ENCODE peak calls at places on chromosomes 7 and 10, in four cellular contexts. K is GM23338, N is PC-9, H is endothelial cell of umbilical vein. C is an unnamed sample.

GRCh38 chr10:12348870-12349627 is at the start of gene CAMK1D:
- DNase-seq in K (peak; percentile 88), N (peak; percentile 70), H (peak; percentile 40), C (peak; percentile 73)

GRCh38 chr7:95777266-95777665 is 4.9 kb downstream of the DYNC1I1 start:
- DNase-seq in K (no peak), N (no peak), H (no peak), C (no peak)

GRCh38 chr7:151175793-151176311 is 8.4 kb upstream of the GBX1 start:
- DNase-seq in K (peak; percentile 53), N (peak; percentile 43), H (no peak), C (no peak)

GRCh38 chr10:28137907-28138880 is 139.3 kb upstream of the ODAD2 start:
- DNase-seq in K (no peak), N (no peak), H (peak; percentile 60), C (peak; percentile 83)

GRCh38 chr10:91412688-91413087 is 2.5 kb downstream of the HECTD2 start:
- DNase-seq in K (peak; percentile 22), N (no peak), H (no peak), C (no peak)

GRCh38 chr10:17066000-17066399 is 63.6 kb downstream of the CUBN start:
- DNase-seq in K (no peak), N (no peak), H (peak; percentile 74), C (peak; percentile 11)

GRCh38 chr7:33128990-33129805 is at the start of gene BBS9:
- DNase-seq in K (peak; percentile 97), N (peak; percentile 95), H (peak; percentile 96), C (peak; percentile 98)

GRCh38 chr10:121070257-121070656 is 219.1 kb downstream of the WDR11 start:
- DNase-seq in K (peak; percentile 66), N (no peak), H (no peak), C (no peak)

GRCh38 chr7:34096135-34096775 is 190.9 kb downstream of the BMPER start:
- DNase-seq in K (no peak), N (no peak), H (no peak), C (peak; percentile 94)

GRCh38 chr10:24201503-24202180 is 7.3 kb upstream of the KIAA1217 start:
- DNase-seq in K (no peak), N (no peak), H (no peak), C (no peak)

GRCh38 chr10:61627266-61627665 is 35.5 kb upstream of the CABCOCO1 start:
- DNase-seq in K (no peak), N (no peak), H (no peak), C (peak; percentile 60)

GRCh38 chr10:8048281-8049008 is 6.0 kb upstream of the GATA3 start:
- DNase-seq in K (peak; percentile 27), N (no peak), H (no peak), C (no peak)

GRCh38 chr10:58282615-58283014 is 13.7 kb downstream of the CISD1 start:
- DNase-seq in K (no peak), N (no peak), H (peak; percentile 93), C (no peak)

GRCh38 chr7:101185258-101185839 is 5.3 kb upstream of the NAT16 start:
- DNase-seq in K (no peak), N (no peak), H (no peak), C (peak; percentile 69)

GRCh38 chr10:95941115-95941514 is 33.3 kb downstream of the CC2D2B start:
- DNase-seq in K (no peak), N (no peak), H (no peak), C (no peak)

GRCh38 chr10:17516376-17516775 is 62.0 kb upstream of the ST8SIA6 start:
- DNase-seq in K (no peak), N (no peak), H (no peak), C (peak; percentile 25)

GRCh38 chr7:5284304-5285281 is 1.9 kb downstream of the SLC29A4 start:
- DNase-seq in K (peak; percentile 95), N (peak; percentile 66), H (no peak), C (no peak)

GRCh38 chr7:151346180-151346769 is 4.7 kb downstream of the NUB1 start:
- DNase-seq in K (no peak), N (no peak), H (no peak), C (no peak)

GRCh38 chr10:69186524-69186923 is 6.5 kb downstream of the SUPV3L1 start:
- DNase-seq in K (no peak), N (no peak), H (no peak), C (no peak)

GRCh38 chr10:110268442-110268841 is 36.3 kb downstream of the SMNDC1 start:
- DNase-seq in K (no peak), N (no peak), H (no peak), C (no peak)

GRCh38 chr7:98210513-98211220 is 572 bp upstream of the BHLHA15 start:
- DNase-seq in K (peak; percentile 65), N (no peak), H (no peak), C (peak; percentile 33)

GRCh38 chr10:63633677-63634487 is 112.7 kb downstream of the REEP3 start:
- DNase-seq in K (peak; percentile 62), N (peak; percentile 21), H (peak; percentile 67), C (peak; percentile 52)

GRCh38 chr7:136654406-136654805 is 214.0 kb upstream of the CHRM2 start:
- DNase-seq in K (no peak), N (no peak), H (no peak), C (peak; percentile 45)

GRCh38 chr7:8290645-8291308 is 28.8 kb upstream of the ICA1 start:
- DNase-seq in K (peak; percentile 18), N (peak; percentile 45), H (no peak), C (no peak)

GRCh38 chr10:31708513-31708912 is 220.1 kb downstream of the ARHGAP12 start:
- DNase-seq in K (no peak), N (no peak), H (peak; percentile 62), C (peak; percentile 23)

GRCh38 chr10:128610113-128610512 is 483.9 kb upstream of the MKI67 start:
- DNase-seq in K (no peak), N (no peak), H (no peak), C (no peak)

GRCh38 chr10:114538544-114538906 is 119.5 kb downstream of the ABLIM1 start:
- DNase-seq in K (peak; percentile 66), N (peak; percentile 62), H (no peak), C (no peak)

GRCh38 chr7:50142421-50143113 is 49.5 kb upstream of the ZPBP start:
- DNase-seq in K (peak; percentile 64), N (no peak), H (peak; percentile 44), C (peak; percentile 55)

DNA sequence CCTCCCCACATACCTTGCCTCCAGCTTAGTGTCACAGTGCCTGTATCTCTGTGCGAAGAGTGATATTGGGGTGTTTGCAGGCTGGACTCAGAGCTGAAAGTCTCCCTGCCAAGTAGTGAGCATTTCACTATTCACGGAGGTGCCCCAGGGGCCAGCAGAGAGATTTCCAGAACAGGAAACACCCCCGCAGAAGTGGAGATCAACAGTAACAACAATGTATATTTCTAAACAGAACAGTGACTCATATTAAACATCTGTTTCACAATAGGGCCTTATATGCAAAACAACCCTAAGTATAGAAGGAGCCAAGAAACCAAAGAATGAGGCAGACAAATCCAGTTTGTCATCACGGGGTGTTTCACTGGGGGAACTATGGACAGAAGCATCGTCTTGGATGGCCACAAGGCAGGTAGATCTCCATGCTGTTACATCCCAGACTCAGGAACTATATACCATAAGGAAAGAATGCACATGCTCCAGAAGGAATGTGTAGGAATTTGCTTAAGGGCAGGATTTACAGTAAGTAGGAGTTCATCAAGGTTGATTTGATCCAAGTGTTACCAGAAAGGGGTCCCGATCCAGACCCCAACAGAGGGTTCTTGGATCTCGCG is 29.3 kb upstream of the CCL24 start:
- DNase-seq in K (no peak), N (peak; percentile 43), H (peak; percentile 91), C (peak; percentile 92)
- H3K4me2 ChIP-seq in K (no peak overlapping the region), N (peak overlapping the region; percentile 56), H (peak overlapping the region; percentile 51), C (peak overlapping the region; percentile 69)

DNA sequence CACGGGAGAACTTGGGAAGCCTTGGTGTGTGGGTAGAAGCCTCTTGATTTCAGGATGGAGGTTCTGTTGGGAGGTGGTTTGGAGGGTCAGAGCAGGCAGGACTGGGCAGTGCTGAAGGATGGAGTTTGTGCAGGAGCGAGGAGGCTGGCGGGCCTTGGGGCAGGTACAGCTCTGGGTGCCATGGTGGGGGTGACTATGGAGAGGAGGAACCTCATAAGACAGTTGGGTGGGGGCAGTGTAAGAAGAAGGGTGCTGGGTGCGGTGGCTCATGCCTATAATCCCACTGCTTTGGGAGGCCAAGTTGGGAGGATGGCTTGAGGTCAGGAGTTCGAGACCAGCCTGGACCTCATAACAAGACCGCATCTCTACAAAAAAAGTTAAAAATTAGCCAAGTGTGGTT is 54.7 kb upstream of the GTF2IRD1 start:
- DNase-seq in K (no peak), N (no peak), H (no peak), C (no peak)
- TF ChIP-seq EZH2 in K (no peak), N (no peak), H (no peak), C (no peak)

GRCh38 chr7:82528577-82529305 is 85.2 kb upstream of the CACNA2D1 start:
- DNase-seq in K (no peak), N (no peak), H (no peak), C (no peak)
- H3K4me2 ChIP-seq in K (no peak overlapping the region), N (no peak overlapping the region), H (no peak overlapping the region), C (no peak overlapping the region)

DNA sequence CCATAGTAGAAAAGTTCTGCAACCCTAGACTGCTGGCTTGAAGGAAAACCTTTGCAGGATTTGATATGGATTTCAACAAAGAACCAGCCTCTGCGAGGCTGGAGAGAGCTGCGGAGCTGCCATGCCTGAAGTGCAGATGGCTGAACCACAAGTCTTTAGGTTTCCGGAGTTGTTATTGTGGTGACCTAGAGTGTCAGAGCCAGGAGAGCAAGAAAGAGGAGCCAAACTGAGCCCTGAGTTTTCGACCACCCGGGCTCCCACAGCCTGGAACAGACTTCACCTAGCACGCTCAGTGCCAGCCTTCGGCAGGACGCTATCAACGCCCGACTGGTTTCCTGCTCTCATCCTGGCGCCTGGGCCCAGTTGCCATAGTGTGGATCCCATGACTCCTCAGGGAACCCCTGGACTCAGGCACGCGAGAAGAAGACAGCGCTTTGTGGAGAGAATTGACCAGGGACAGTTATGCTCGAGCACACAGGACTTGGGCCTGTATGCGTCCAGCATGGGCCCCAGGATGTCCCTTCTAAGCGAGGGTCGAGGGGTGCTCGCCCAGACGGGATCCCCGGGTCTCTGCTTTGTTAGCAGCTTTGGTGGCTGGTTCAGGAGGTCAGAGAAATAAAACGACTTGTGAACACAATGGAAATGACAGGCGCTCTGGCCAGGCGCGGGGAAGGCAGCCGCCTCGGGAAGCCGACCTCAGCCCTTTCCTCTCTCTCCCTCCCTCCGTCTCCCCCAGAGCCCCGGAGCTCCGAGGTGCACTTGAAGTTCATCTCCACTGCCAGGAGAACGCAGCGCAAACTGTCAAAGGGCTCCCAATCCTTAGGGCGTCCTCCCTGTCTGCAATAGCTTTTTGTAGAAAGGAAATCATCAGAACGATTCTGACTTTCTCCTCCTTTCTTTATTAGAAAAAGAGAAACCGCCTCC is 1.8 kb upstream of the GAD2 start:
- DNase-seq in K (peak; percentile 61), N (no peak), H (no peak), C (no peak)
- TF ChIP-seq EZH2 in K (peak; percentile 56), N (no peak), H (no peak), C (peak; percentile 10)

DNA sequence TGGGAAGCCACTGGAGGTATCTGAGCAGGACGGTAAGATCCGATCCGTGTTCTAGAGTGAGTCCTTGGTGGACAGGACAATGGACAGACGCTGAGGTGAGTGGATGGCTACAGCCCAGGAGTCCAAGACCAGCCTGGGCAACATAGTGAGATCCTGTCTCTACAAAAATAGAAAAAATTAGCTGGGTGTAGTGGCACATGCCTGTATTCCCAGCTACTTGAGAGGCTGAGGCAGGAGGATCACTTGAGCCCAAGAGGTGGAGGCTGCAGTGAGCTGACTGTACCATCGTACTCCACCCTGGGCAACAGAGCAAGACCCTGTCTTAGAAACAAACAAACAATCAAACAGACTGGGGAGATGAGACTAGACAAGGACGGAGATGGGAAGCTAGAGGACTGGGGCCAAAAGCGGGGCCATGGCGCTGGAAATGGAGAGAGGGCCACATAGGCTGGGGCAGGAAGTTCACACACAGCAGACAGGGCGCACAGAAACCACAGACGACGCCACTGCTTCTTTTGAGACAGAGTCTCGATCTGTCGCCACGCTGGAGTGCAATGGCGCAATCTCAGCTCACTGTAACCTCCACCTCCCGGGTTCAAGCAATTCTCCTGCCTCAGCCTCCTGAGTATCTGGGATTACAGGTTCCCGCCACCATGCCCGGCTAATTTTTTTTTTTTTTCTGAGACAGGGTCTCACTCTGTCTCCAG is 24.7 kb downstream of the DAGLB start:
- DNase-seq in K (no peak), N (no peak), H (no peak), C (no peak)
- H3K4me2 ChIP-seq in K (no peak overlapping the region), N (no peak overlapping the region), H (no peak overlapping the region), C (no peak overlapping the region)

C was measured in GM23248.